ENCODE peak calls at places on chromosome 1, in four cellular contexts. L is heart right ventricle; R is Caco-2; C is stimulated activated CD8-positive, alpha-beta memory T cell treated with anti-CD3 and anti-CD28 coated beads, Interleukin-2, amount 100 ng/mL, for 1 hour. U is an unnamed sample.
A peak's percentile ranks its signal among the peaks of the same experiment; 100 is the strongest.

GRCh38 chr1:25084407-25084806 is 147.9 kb downstream of the SYF2 start:
- DNase-seq in R (no peak), C (no peak), L (no peak), U (no peak)

GRCh38 chr1:116508984-116509980 is 61.5 kb downstream of the CD58 start:
- DNase-seq in R (no peak), L (no peak), C (no peak), U (peak; percentile 58)

GRCh38 chr1:28954126-28954525 is 39.8 kb downstream of the EPB41 start:
- DNase-seq in L (no peak), R (no peak), C (no peak), U (no peak)

GRCh38 chr1:244667797-244668196 is 14.9 kb downstream of the DESI2 start:
- DNase-seq in C (no peak), L (no peak), R (no peak), U (no peak)

GRCh38 chr1:182752077-182752826 is 37.3 kb upstream of the NPL start:
- DNase-seq in R (no peak), L (peak; percentile 48), C (no peak), U (no peak)

GRCh38 chr1:206470692-206471414 is 577 bp downstream of the IKBKE start:
- DNase-seq in L (no peak), R (peak; percentile 15), C (no peak), U (no peak)

GRCh38 chr1:59511476-59512465 is 214.9 kb downstream of the FGGY start:
- DNase-seq in L (no peak), C (no peak), R (no peak), U (peak; percentile 28)

GRCh38 chr1:178498896-178499675 is 2.3 kb upstream of the CLEC20A start:
- DNase-seq in L (no peak), C (no peak), R (no peak), U (no peak)

GRCh38 chr1:179228783-179229213 is 679 bp downstream of the ABL2 start:
- DNase-seq in R (peak; percentile 58), C (no peak), L (peak; percentile 47), U (no peak)

GRCh38 chr1:225848044-225848955 is 33.9 kb downstream of the TMEM63A start:
- DNase-seq in C (no peak), L (peak; percentile 49), R (no peak), U (no peak)

GRCh38 chr1:22117851-22118250 is 25.0 kb downstream of the WNT4 start:
- DNase-seq in L (no peak), R (no peak), C (no peak), U (no peak)

GRCh38 chr1:168512864-168513595 is 30.8 kb downstream of the XCL2 start:
- DNase-seq in C (peak; percentile 31), R (no peak), L (no peak), U (no peak)

GRCh38 chr1:147539122-147539575 is 2.2 kb upstream of the BCL9 start:
- DNase-seq in L (peak; percentile 36), R (peak; percentile 18), C (no peak), U (peak; percentile 56)

GRCh38 chr1:20521960-20522861 is 14.3 kb upstream of the MUL1 start:
- DNase-seq in L (peak; percentile 82), R (peak; percentile 84), C (peak; percentile 14), U (peak; percentile 47)

GRCh38 chr1:230891984-230892383 is 23.7 kb upstream of the C1orf198 start:
- DNase-seq in C (no peak), R (no peak), L (no peak), U (no peak)

GRCh38 chr1:17155257-17155895 is 36.1 kb upstream of the PADI2 start:
- DNase-seq in R (no peak), C (no peak), L (no peak), U (no peak)

GRCh38 chr1:107953551-107953950 is 11.4 kb downstream of the VAV3 start:
- DNase-seq in L (no peak), R (no peak), C (no peak), U (no peak)

GRCh38 chr1:199403421-199404116 is 623.9 kb upstream of the NR5A2 start:
- DNase-seq in C (no peak), R (no peak), L (no peak), U (no peak)

GRCh38 chr1:18282851-18283600 is 175.4 kb downstream of the IGSF21 start:
- DNase-seq in C (no peak), L (no peak), R (no peak), U (no peak)

GRCh38 chr1:116277840-116278540 is 95.1 kb upstream of the ATP1A1 start:
- DNase-seq in C (no peak), R (no peak), L (no peak), U (no peak)

GRCh38 chr1:91769698-91770232 is 116.2 kb downstream of the TGFBR3 start:
- DNase-seq in R (no peak), C (no peak), L (no peak), U (no peak)

GRCh38 chr1:227654431-227654830 is 80.7 kb downstream of the JMJD4 start:
- DNase-seq in L (no peak), C (no peak), R (no peak), U (no peak)

GRCh38 chr1:99737016-99737415 is 29.4 kb downstream of the FRRS1 start:
- DNase-seq in C (no peak), L (peak; percentile 46), R (peak; percentile 34), U (peak; percentile 62)

GRCh38 chr1:55064861-55065263 is 25.5 kb downstream of the PCSK9 start:
- DNase-seq in C (no peak), R (no peak), L (peak; percentile 69), U (no peak)

GRCh38 chr1:23673086-23673813 is 18.4 kb upstream of the RPL11 start:
- DNase-seq in L (peak; percentile 29), R (peak; percentile 67), C (no peak), U (no peak)

GRCh38 chr1:82086739-82087138 is 286.0 kb downstream of the ADGRL2 start:
- DNase-seq in C (no peak), L (no peak), R (no peak), U (no peak)

GRCh38 chr1:1216770-1217620 is 3.0 kb upstream of the TNFRSF4 start:
- DNase-seq in C (no peak), L (no peak), R (no peak), U (no peak)

GRCh38 chr1:23613191-23614126 is 54.2 kb upstream of the ID3 start:
- DNase-seq in L (no peak), C (no peak), R (no peak), U (no peak)

GRCh38 chr1:60573121-60573520 is 499.6 kb upstream of the C1orf87 start:
- DNase-seq in L (no peak), R (no peak), C (no peak), U (no peak)

GRCh38 chr1:184745929-184746583 is 8.6 kb downstream of the EDEM3 start:
- DNase-seq in C (no peak), R (no peak), L (no peak), U (no peak)

GRCh38 chr1:165481820-165482532 is 37.0 kb upstream of the RXRG start:
- DNase-seq in L (peak; percentile 56), R (peak; percentile 2), C (no peak), U (peak; percentile 56)

GRCh38 chr1:15186846-15187151 is 33.3 kb downstream of the TMEM51 start:
- DNase-seq in C (no peak), L (no peak), R (peak; percentile 39), U (no peak)

GRCh38 chr1:207631137-207631536 is 13.8 kb upstream of the CR1L start:
- DNase-seq in C (no peak), R (no peak), L (no peak), U (no peak)

GRCh38 chr1:8247821-8248436 is 70.0 kb upstream of the SLC45A1 start:
- DNase-seq in L (no peak), R (no peak), C (no peak), U (no peak)

GRCh38 chr1:214364335-214364734 is 83.4 kb downstream of the SMYD2 start:
- DNase-seq in R (peak; percentile 68), L (peak; percentile 46), C (no peak), U (no peak)